ENCODE peak calls at places on chromosomes 11 and 22, in ten cellular contexts. Q is thyroid gland, L is GM13977, W is astrocyte of the spinal cord, E is esophagus squamous epithelium, Z is uterus, V is lower leg skin, O is tibial nerve, B is left ventricle myocardium inferior, K is AG04449. H is an unnamed sample.

GRCh38 chr22:36510384-36510783 is 3.5 kb upstream of the FOXRED2 start:
- DNase-seq in Z (no peak), B (no peak), L (no peak), W (no peak), Q (no peak), O (no peak), E (no peak), K (no peak), V (no peak), H (no peak)

GRCh38 chr11:128524172-128524571 is 63.2 kb downstream of the ETS1 start:
- DNase-seq in Z (no peak), B (no peak), E (no peak), Q (no peak), V (no peak), L (no peak), O (no peak), W (no peak), K (no peak), H (no peak)

GRCh38 chr11:44681698-44682097 is 45.1 kb upstream of the TSPAN18 start:
- DNase-seq in K (no peak), Q (no peak), W (peak; percentile 3), O (no peak), E (no peak), B (no peak), L (no peak), Z (no peak), V (no peak), H (no peak)

GRCh38 chr11:119284344-119285157 is 32.4 kb downstream of the MCAM start:
- DNase-seq in K (no peak), Q (no peak), W (peak; percentile 55), E (no peak), B (no peak), V (no peak), L (peak; percentile 63), O (no peak), Z (no peak), H (peak; percentile 5)

GRCh38 chr22:23282089-23282501 is 101.8 kb downstream of the BCR start:
- DNase-seq in O (peak; percentile 46), L (no peak), Q (peak; percentile 58), W (peak; percentile 83), K (no peak), B (peak; percentile 45), E (no peak), Z (peak; percentile 74), V (peak; percentile 78), H (peak; percentile 24)

GRCh38 chr22:49934144-49934890 is 15.9 kb downstream of the CRELD2 start:
- DNase-seq in V (no peak), L (no peak), O (peak; percentile 37), Q (peak; percentile 94), B (peak; percentile 76), W (peak; percentile 29), E (no peak), Z (peak; percentile 65), K (no peak), H (no peak)

GRCh38 chr22:47049078-47049609 is 286.7 kb downstream of the TBC1D22A start:
- DNase-seq in E (no peak), Q (no peak), W (no peak), O (no peak), L (no peak), Z (no peak), B (no peak), V (no peak), K (no peak), H (no peak)

GRCh38 chr11:14623036-14623435 is 20.6 kb upstream of the PDE3B start:
- DNase-seq in E (no peak), K (no peak), L (no peak), W (no peak), B (no peak), Z (no peak), V (no peak), O (no peak), Q (no peak), H (no peak)

GRCh38 chr11:58921778-58922390 is 17.4 kb upstream of the GLYATL1 start:
- DNase-seq in W (no peak), L (no peak), Z (no peak), B (no peak), E (no peak), O (no peak), K (no peak), V (no peak), Q (no peak), H (no peak)

GRCh38 chr22:46047226-46047625 is 70.3 kb upstream of the WNT7B start:
- DNase-seq in E (no peak), K (no peak), W (no peak), Z (peak; percentile 17), B (peak; percentile 14), Q (no peak), L (no peak), O (no peak), V (no peak), H (no peak)

GRCh38 chr11:8100151-8100550 is 19.1 kb downstream of the TUB start:
- DNase-seq in K (no peak), L (no peak), Z (no peak), E (no peak), O (peak; percentile 1), Q (no peak), V (peak; percentile 4), W (no peak), B (no peak), H (no peak)

GRCh38 chr11:88402192-88402715 is 64.7 kb upstream of the CTSC start:
- DNase-seq in Q (peak; percentile 5), V (no peak), B (no peak), L (no peak), O (no peak), W (peak; percentile 87), Z (no peak), K (peak; percentile 58), E (no peak), H (peak; percentile 75)

GRCh38 chr11:1749020-1749758 is 1.2 kb downstream of the IFITM10 start:
- DNase-seq in W (no peak), V (no peak), K (no peak), O (no peak), B (no peak), L (peak; percentile 51), E (no peak), Q (no peak), Z (no peak), H (no peak)

GRCh38 chr11:5046226-5046625 is at the start of gene OR52J3:
- DNase-seq in Q (no peak), L (no peak), K (no peak), O (no peak), W (no peak), E (no peak), V (no peak), B (no peak), Z (no peak), H (no peak)

GRCh38 chr11:47572715-47573255 is 6.0 kb downstream of the KBTBD4 start:
- DNase-seq in B (no peak), E (no peak), L (no peak), Q (no peak), W (peak; percentile 33), O (no peak), K (no peak), V (no peak), Z (no peak), H (no peak)

GRCh38 chr11:82703226-82703625 is 30.4 kb downstream of the FAM181B start:
- DNase-seq in L (no peak), O (no peak), W (no peak), Q (no peak), K (no peak), B (no peak), Z (no peak), E (no peak), V (no peak), H (no peak)

GRCh38 chr22:46723882-46724281 is 14.2 kb downstream of the CERK start:
- DNase-seq in Q (no peak), E (no peak), Z (no peak), B (no peak), O (no peak), W (no peak), L (no peak), K (no peak), V (no peak), H (no peak)

GRCh38 chr22:39087881-39088687 is 9.0 kb upstream of the APOBEC3H start:
- DNase-seq in K (no peak), L (no peak), Q (peak; percentile 77), V (no peak), O (no peak), Z (no peak), W (no peak), B (peak; percentile 27), E (no peak), H (no peak)

GRCh38 chr22:38299001-38299651 is 18.1 kb downstream of the CSNK1E start:
- DNase-seq in V (no peak), O (no peak), E (no peak), B (no peak), L (no peak), Z (no peak), W (no peak), K (no peak), Q (peak; percentile 82), H (no peak)

DNA sequence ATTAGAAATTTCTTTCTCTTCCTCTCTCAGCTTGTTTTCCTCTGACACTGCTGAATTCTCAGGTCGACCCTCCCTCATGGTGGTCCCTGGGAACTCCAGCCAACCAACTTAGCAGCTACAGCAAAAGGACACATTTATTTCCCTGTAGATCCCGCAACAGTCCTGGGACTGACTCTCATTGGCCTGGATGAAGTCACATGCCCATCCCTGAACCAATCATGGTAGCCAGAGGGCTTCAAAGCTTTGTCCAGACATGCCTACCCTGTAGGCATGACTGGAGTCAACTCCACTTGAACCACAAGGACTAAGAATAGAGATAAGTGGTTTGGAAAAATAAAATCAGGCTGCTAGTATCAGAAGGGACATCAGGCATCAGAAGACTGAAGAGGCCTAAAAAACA is 84.6 kb upstream of the LRRC55 start:
- DNase-seq in W (no peak), O (no peak), Z (no peak), E (no peak), L (no peak), V (no peak), B (no peak), K (no peak), Q (no peak), H (no peak)
- TF ChIP-seq CTCF in W (no peak), O (no peak), Z (no peak), E (no peak), L (no peak), V (no peak), B (no peak), K (no peak), Q (no peak), H (no peak)

GRCh38 chr22:44118645-44119315 is 61.9 kb upstream of the PARVG start:
- DNase-seq in L (no peak), E (no peak), B (no peak), Z (no peak), K (no peak), Q (no peak), W (no peak), V (no peak), O (no peak), H (no peak)
- TF ChIP-seq CTCF in L (no peak), E (no peak), B (no peak), Z (no peak), K (no peak), Q (no peak), W (no peak), V (no peak), O (no peak), H (no peak)

GRCh38 chr11:76825726-76826396 is 34.9 kb upstream of the ACER3 start:
- DNase-seq in B (no peak), W (no peak), Z (no peak), V (no peak), L (no peak), E (no peak), O (no peak), Q (no peak), K (no peak), H (no peak)
- TF ChIP-seq CTCF in B (no peak), W (no peak), Z (no peak), V (no peak), L (no peak), E (no peak), O (no peak), Q (no peak), K (no peak), H (no peak)

GRCh38 chr11:102935514-102935913 is 20.0 kb downstream of the MMP13 start:
- DNase-seq in Z (no peak), Q (no peak), W (no peak), V (no peak), L (no peak), O (no peak), K (no peak), B (no peak), E (no peak), H (no peak)
- TF ChIP-seq CTCF in Z (no peak), Q (no peak), W (no peak), V (no peak), L (no peak), O (no peak), K (no peak), B (no peak), E (no peak), H (peak; percentile 14)